ENCODE peak calls at places on chromosomes 5 and 9, in seven cellular contexts. One of them, this sample, is unnamed.

GRCh38 chr5:84602371-84602771 is 217.7 kb upstream of the EDIL3 start:
- DNase-seq in brain microvascular endothelial cell: no peak
- DNase-seq in ascending aorta: no peak
- DNase-seq in Peyer's patch: no peak
- DNase-seq in sigmoid colon: no peak
- DNase-seq in transverse colon: no peak
- DNase-seq in DND-41: no peak
- DNase-seq in this sample: peak

GRCh38 chr5:135072357-135073247 is 38.6 kb upstream of the PITX1 start:
- DNase-seq in DND-41: no peak
- DNase-seq in sigmoid colon: no peak
- DNase-seq in Peyer's patch: no peak
- DNase-seq in brain microvascular endothelial cell: no peak
- DNase-seq in ascending aorta: no peak
- DNase-seq in transverse colon: no peak
- DNase-seq in this sample: peak

GRCh38 chr5:79002374-79002773 is 17.3 kb upstream of the ARSB start:
- DNase-seq in Peyer's patch: no peak
- DNase-seq in transverse colon: no peak
- DNase-seq in DND-41: no peak
- DNase-seq in ascending aorta: no peak
- DNase-seq in brain microvascular endothelial cell: no peak
- DNase-seq in sigmoid colon: no peak
- DNase-seq in this sample: no peak

GRCh38 chr5:36638056-36638455 is 31.6 kb downstream of the SLC1A3 start:
- DNase-seq in Peyer's patch: no peak
- DNase-seq in brain microvascular endothelial cell: no peak
- DNase-seq in transverse colon: no peak
- DNase-seq in ascending aorta: no peak
- DNase-seq in sigmoid colon: no peak
- DNase-seq in DND-41: no peak
- DNase-seq in this sample: no peak

GRCh38 chr5:43020294-43020711 is 19.8 kb downstream of the ANXA2R start:
- DNase-seq in Peyer's patch: peak
- DNase-seq in transverse colon: no peak
- DNase-seq in brain microvascular endothelial cell: no peak
- DNase-seq in sigmoid colon: no peak
- DNase-seq in ascending aorta: no peak
- DNase-seq in DND-41: peak
- DNase-seq in this sample: no peak

GRCh38 chr5:5421149-5421960 is 1.1 kb upstream of the ICE1 start:
- DNase-seq in ascending aorta: no peak
- DNase-seq in brain microvascular endothelial cell: peak
- DNase-seq in Peyer's patch: no peak
- DNase-seq in sigmoid colon: no peak
- DNase-seq in DND-41: peak
- DNase-seq in transverse colon: peak
- DNase-seq in this sample: peak

GRCh38 chr5:178626484-178627258 is at the start of gene CLK4:
- DNase-seq in sigmoid colon: peak
- DNase-seq in Peyer's patch: peak
- DNase-seq in transverse colon: peak
- DNase-seq in DND-41: peak
- DNase-seq in brain microvascular endothelial cell: peak
- DNase-seq in ascending aorta: peak
- DNase-seq in this sample: peak

GRCh38 chr9:134611046-134611445 is 30.6 kb upstream of the COL5A1 start:
- DNase-seq in DND-41: no peak
- DNase-seq in brain microvascular endothelial cell: no peak
- DNase-seq in Peyer's patch: no peak
- DNase-seq in sigmoid colon: no peak
- DNase-seq in transverse colon: no peak
- DNase-seq in ascending aorta: no peak
- DNase-seq in this sample: no peak

GRCh38 chr9:7258688-7259396 is 501.1 kb downstream of the KDM4C start:
- DNase-seq in ascending aorta: no peak
- DNase-seq in Peyer's patch: no peak
- DNase-seq in transverse colon: no peak
- DNase-seq in DND-41: no peak
- DNase-seq in sigmoid colon: no peak
- DNase-seq in brain microvascular endothelial cell: no peak
- DNase-seq in this sample: no peak

DNA sequence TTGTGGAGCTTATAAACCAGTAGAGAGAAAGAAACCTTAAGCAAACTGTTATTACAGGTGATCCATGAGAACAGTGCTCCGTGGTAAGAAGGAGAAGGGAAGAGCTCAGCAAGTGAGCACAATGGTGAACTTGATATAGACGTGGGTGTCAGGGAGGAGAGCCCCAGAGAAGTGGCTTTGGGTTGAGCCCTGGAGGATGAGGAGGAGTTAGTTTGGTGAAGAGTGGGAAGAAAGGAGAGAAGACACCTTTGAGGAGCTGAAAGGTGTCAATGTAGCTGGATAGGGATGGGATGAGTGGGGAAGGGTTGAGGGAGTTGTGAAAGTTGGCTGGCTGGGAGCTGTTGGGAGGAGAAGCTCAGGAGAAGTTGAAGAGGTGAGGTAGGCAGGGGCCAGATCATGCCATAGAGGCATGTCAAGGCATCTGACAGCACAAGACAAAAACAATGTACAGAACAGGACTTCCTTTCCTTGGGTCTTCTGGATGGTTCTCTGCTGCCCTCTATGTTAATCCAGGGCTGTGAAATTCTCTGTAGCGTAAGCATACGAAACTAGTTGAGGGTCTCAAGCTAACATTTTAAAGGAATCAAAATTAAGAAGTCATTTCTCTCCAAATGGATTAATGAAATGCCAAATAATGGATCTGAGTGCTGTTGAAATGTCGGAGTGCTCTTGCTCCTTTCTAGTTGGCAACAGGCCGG is 501.9 kb downstream of the KDM4C start:
- DNase-seq in DND-41: no peak
- DNase-seq in ascending aorta: no peak
- DNase-seq in transverse colon: no peak
- DNase-seq in sigmoid colon: no peak
- DNase-seq in Peyer's patch: no peak
- DNase-seq in brain microvascular endothelial cell: no peak
- DNase-seq in this sample: peak
- TF ChIP-seq CTCF in DND-41: no peak
- TF ChIP-seq CTCF in ascending aorta: no peak
- TF ChIP-seq CTCF in transverse colon: no peak
- TF ChIP-seq CTCF in sigmoid colon: no peak
- TF ChIP-seq CTCF in Peyer's patch: no peak
- TF ChIP-seq CTCF in brain microvascular endothelial cell: no peak
- TF ChIP-seq CTCF in this sample: no peak

GRCh38 chr5:10857333-10857723 is 96.3 kb upstream of the DAP start:
- DNase-seq in Peyer's patch: no peak
- DNase-seq in sigmoid colon: no peak
- DNase-seq in brain microvascular endothelial cell: no peak
- DNase-seq in transverse colon: no peak
- DNase-seq in ascending aorta: no peak
- DNase-seq in DND-41: no peak
- DNase-seq in this sample: no peak
- H3K4me3 ChIP-seq in Peyer's patch: no peak
- H3K4me3 ChIP-seq in sigmoid colon: no peak
- H3K4me3 ChIP-seq in brain microvascular endothelial cell: no peak
- H3K4me3 ChIP-seq in transverse colon: no peak
- H3K4me3 ChIP-seq in ascending aorta: no peak
- H3K4me3 ChIP-seq in DND-41: no peak
- H3K4me3 ChIP-seq in this sample: no peak

GRCh38 chr9:80698725-80699124 is 990.6 kb downstream of the TLE1 start:
- DNase-seq in sigmoid colon: no peak
- DNase-seq in brain microvascular endothelial cell: no peak
- DNase-seq in ascending aorta: no peak
- DNase-seq in DND-41: no peak
- DNase-seq in Peyer's patch: no peak
- DNase-seq in transverse colon: no peak
- DNase-seq in this sample: no peak
- TF ChIP-seq CTCF in sigmoid colon: no peak
- TF ChIP-seq CTCF in brain microvascular endothelial cell: no peak
- TF ChIP-seq CTCF in ascending aorta: no peak
- TF ChIP-seq CTCF in DND-41: no peak
- TF ChIP-seq CTCF in Peyer's patch: no peak
- TF ChIP-seq CTCF in transverse colon: no peak
- TF ChIP-seq CTCF in this sample: no peak

GRCh38 chr9:128092199-128092977 is 24.4 kb downstream of the SLC25A25 start:
- DNase-seq in brain microvascular endothelial cell: no peak
- DNase-seq in DND-41: no peak
- DNase-seq in ascending aorta: no peak
- DNase-seq in transverse colon: no peak
- DNase-seq in sigmoid colon: no peak
- DNase-seq in Peyer's patch: no peak
- DNase-seq in this sample: no peak
- H3K4me3 ChIP-seq in brain microvascular endothelial cell: no peak
- H3K4me3 ChIP-seq in DND-41: no peak
- H3K4me3 ChIP-seq in ascending aorta: no peak
- H3K4me3 ChIP-seq in transverse colon: no peak
- H3K4me3 ChIP-seq in sigmoid colon: no peak
- H3K4me3 ChIP-seq in Peyer's patch: no peak
- H3K4me3 ChIP-seq in this sample: no peak

GRCh38 chr9:123359546-123359945 is 3.5 kb downstream of the CRB2 start:
- DNase-seq in brain microvascular endothelial cell: no peak
- DNase-seq in DND-41: no peak
- DNase-seq in sigmoid colon: no peak
- DNase-seq in transverse colon: no peak
- DNase-seq in Peyer's patch: no peak
- DNase-seq in ascending aorta: no peak
- DNase-seq in this sample: no peak
- TF ChIP-seq CTCF in brain microvascular endothelial cell: no peak
- TF ChIP-seq CTCF in DND-41: no peak
- TF ChIP-seq CTCF in sigmoid colon: no peak
- TF ChIP-seq CTCF in transverse colon: no peak
- TF ChIP-seq CTCF in Peyer's patch: no peak
- TF ChIP-seq CTCF in ascending aorta: no peak
- TF ChIP-seq CTCF in this sample: no peak

GRCh38 chr5:141121985-141122384 is 367 bp downstream of the PCDHB4 start:
- DNase-seq in transverse colon: no peak
- DNase-seq in ascending aorta: no peak
- DNase-seq in DND-41: no peak
- DNase-seq in brain microvascular endothelial cell: no peak
- DNase-seq in sigmoid colon: no peak
- DNase-seq in Peyer's patch: no peak
- DNase-seq in this sample: no peak
- H3K4me3 ChIP-seq in transverse colon: peak
- H3K4me3 ChIP-seq in ascending aorta: no peak
- H3K4me3 ChIP-seq in DND-41: no peak
- H3K4me3 ChIP-seq in brain microvascular endothelial cell: no peak
- H3K4me3 ChIP-seq in sigmoid colon: peak
- H3K4me3 ChIP-seq in Peyer's patch: no peak
- H3K4me3 ChIP-seq in this sample: no peak

GRCh38 chr5:59185757-59186385 is 603.0 kb downstream of the RAB3C start:
- DNase-seq in transverse colon: no peak
- DNase-seq in sigmoid colon: no peak
- DNase-seq in DND-41: no peak
- DNase-seq in brain microvascular endothelial cell: no peak
- DNase-seq in ascending aorta: no peak
- DNase-seq in Peyer's patch: no peak
- DNase-seq in this sample: no peak
- TF ChIP-seq CTCF in transverse colon: no peak
- TF ChIP-seq CTCF in sigmoid colon: no peak
- TF ChIP-seq CTCF in DND-41: no peak
- TF ChIP-seq CTCF in brain microvascular endothelial cell: no peak
- TF ChIP-seq CTCF in ascending aorta: no peak
- TF ChIP-seq CTCF in Peyer's patch: no peak
- TF ChIP-seq CTCF in this sample: no peak